ENCODE peak calls at places on chromosome 21, in five cellular contexts. R is lung; I is neural progenitor cell; V is iPS-NIHi11; G is naive thymus-derived CD8-positive, alpha-beta T cell. L is an unnamed sample.

GRCh38 chr21:43585514-43585913 is 73.8 kb downstream of the HSF2BP start:
- DNase-seq in R (no peak), G (no peak), V (no peak), I (no peak), L (no peak)

GRCh38 chr21:31781737-31782136 is 49.8 kb upstream of the SCAF4 start:
- DNase-seq in V (no peak), I (no peak), G (no peak), R (peak), L (no peak)

GRCh38 chr21:45409466-45410150 is 4.6 kb downstream of the COL18A1 start:
- DNase-seq in G (no peak), I (no peak), V (no peak), R (no peak), L (no peak)

GRCh38 chr21:30257773-30258172 is 25.0 kb downstream of the KRTAP24-1 start:
- DNase-seq in R (no peak), G (no peak), V (peak), I (peak), L (peak)

GRCh38 chr21:45322231-45322959 is 34.7 kb upstream of the POFUT2 start:
- DNase-seq in R (no peak), G (peak), V (no peak), I (no peak), L (no peak)

GRCh38 chr21:34113842-34114241 is 40.5 kb downstream of the MRPS6 start:
- DNase-seq in G (no peak), I (no peak), R (no peak), V (peak), L (peak)

GRCh38 chr21:24367936-24368335 is 1239.3 kb downstream of the MRPL39 start:
- DNase-seq in R (no peak), G (no peak), V (no peak), I (no peak), L (peak)

GRCh38 chr21:25421327-25422028 is 185.8 kb downstream of the MRPL39 start:
- DNase-seq in G (peak), V (peak), R (no peak), I (peak), L (peak)

GRCh38 chr21:30831194-30831765 is 1.7 kb upstream of the KRTAP7-1 start:
- DNase-seq in I (peak), G (no peak), V (peak), R (no peak), L (peak)

GRCh38 chr21:31660134-31660565 is 657 bp downstream of the SOD1 start:
- DNase-seq in I (peak), V (no peak), R (peak), G (no peak), L (peak)

GRCh38 chr21:31908106-31909031 is 35.5 kb downstream of the HUNK start:
- DNase-seq in V (peak), R (peak), G (no peak), I (peak), L (peak)

GRCh38 chr21:38970765-38971164 is 165.0 kb downstream of the ETS2 start:
- DNase-seq in V (no peak), R (no peak), I (no peak), G (no peak), L (no peak)

GRCh38 chr21:29256125-29256895 is 42.4 kb upstream of the BACH1 start:
- DNase-seq in V (no peak), R (no peak), G (no peak), I (no peak), L (no peak)

GRCh38 chr21:37582613-37583012 is 216.0 kb downstream of the DYRK1A start:
- DNase-seq in I (peak), V (peak), R (no peak), G (no peak), L (peak)